ENCODE peak calls at places on chromosomes 1 and 21, in seven cellular contexts. Z is GM04504; H is effector CD4-positive, alpha-beta T cell; A is AG08396; W is left lung; R is myocyte; M is pancreas. Y is an unnamed sample.

GRCh38 chr1:196403803-196404690 is 204.2 kb downstream of the KCNT2 start:
- DNase-seq in Z (no peak), H (no peak), A (no peak), W (no peak), R (no peak), M (no peak), Y (no peak)

GRCh38 chr1:11720523-11720922 is 15.4 kb upstream of the AGTRAP start:
- DNase-seq in Z (no peak), H (no peak), A (no peak), W (no peak), R (no peak), M (no peak), Y (no peak)

GRCh38 chr21:34834852-34835501 is 166.2 kb downstream of the CLIC6 start:
- DNase-seq in Z (no peak), H (no peak), A (no peak), W (no peak), R (no peak), M (no peak), Y (no peak)

GRCh38 chr1:113531321-113531720 is 141.0 kb downstream of the MAGI3 start:
- DNase-seq in Z (no peak), H (no peak), A (no peak), W (no peak), R (no peak), M (no peak), Y (no peak)

GRCh38 chr1:43557744-43558245 is 27.1 kb downstream of the PTPRF start:
- DNase-seq in Z (no peak), H (no peak), A (no peak), W (no peak), R (no peak), M (no peak), Y (no peak)

GRCh38 chr1:96727860-96728259 is 6.3 kb downstream of the PTBP2 start:
- DNase-seq in Z (no peak), H (no peak), A (no peak), W (no peak), R (no peak), M (no peak), Y (no peak)

GRCh38 chr1:94020764-94021579 is 100.0 kb downstream of the ABCA4 start:
- DNase-seq in Z (peak; percentile 40), H (no peak), A (peak; percentile 56), W (no peak), R (no peak), M (no peak), Y (peak; percentile 99)

GRCh38 chr1:10793129-10793651 is 3.3 kb downstream of the CASZ1 start:
- DNase-seq in Z (no peak), H (no peak), A (no peak), W (no peak), R (peak; percentile 19), M (no peak), Y (no peak)

GRCh38 chr1:10104844-10105243 is 72.1 kb downstream of the UBE4B start:
- DNase-seq in Z (no peak), H (no peak), A (no peak), W (no peak), R (no peak), M (no peak), Y (no peak)

Y was measured in AG04449.